ENCODE peak calls at places on chromosomes 13 and 19, in five cellular contexts. One of them, this sample, is unnamed.

GRCh38 chr13:22049384-22049783 is 378.5 kb downstream of the FGF9 start:
- DNase-seq in astrocyte of the cerebellum: no peak
- DNase-seq in stomach: no peak
- DNase-seq in frontal cortex: no peak
- DNase-seq in NCI-H146: no peak
- DNase-seq in this sample: no peak

GRCh38 chr19:37867831-37868230 is 38.6 kb downstream of the WDR87 start:
- DNase-seq in astrocyte of the cerebellum: no peak
- DNase-seq in stomach: no peak
- DNase-seq in frontal cortex: no peak
- DNase-seq in NCI-H146: no peak
- DNase-seq in this sample: no peak

GRCh38 chr13:113814435-113814821 is 49.4 kb downstream of the GAS6 start:
- DNase-seq in astrocyte of the cerebellum: peak
- DNase-seq in stomach: no peak
- DNase-seq in frontal cortex: no peak
- DNase-seq in NCI-H146: no peak
- DNase-seq in this sample: no peak

GRCh38 chr19:9309974-9310446 is 372 bp upstream of the ZNF699 start:
- DNase-seq in astrocyte of the cerebellum: peak
- DNase-seq in stomach: peak
- DNase-seq in frontal cortex: peak
- DNase-seq in NCI-H146: peak
- DNase-seq in this sample: peak

GRCh38 chr19:1770866-1771576 is 17.7 kb downstream of the ONECUT3 start:
- DNase-seq in astrocyte of the cerebellum: no peak
- DNase-seq in stomach: no peak
- DNase-seq in frontal cortex: no peak
- DNase-seq in NCI-H146: no peak
- DNase-seq in this sample: no peak

GRCh38 chr13:103730407-103730806 is 664.2 kb upstream of the SLC10A2 start:
- DNase-seq in astrocyte of the cerebellum: no peak
- DNase-seq in stomach: no peak
- DNase-seq in frontal cortex: no peak
- DNase-seq in NCI-H146: no peak
- DNase-seq in this sample: no peak

GRCh38 chr19:36488816-36489138 is 584 bp downstream of the ZNF566 start:
- DNase-seq in astrocyte of the cerebellum: no peak
- DNase-seq in stomach: no peak
- DNase-seq in frontal cortex: peak
- DNase-seq in NCI-H146: peak
- DNase-seq in this sample: no peak

GRCh38 chr19:49119411-49120324 is at the start of gene PPFIA3:
- DNase-seq in astrocyte of the cerebellum: no peak
- DNase-seq in stomach: peak
- DNase-seq in frontal cortex: peak
- DNase-seq in NCI-H146: peak
- DNase-seq in this sample: peak

GRCh38 chr13:111480976-111481375 is 160.5 kb downstream of the TEX29 start:
- DNase-seq in astrocyte of the cerebellum: no peak
- DNase-seq in stomach: peak
- DNase-seq in frontal cortex: no peak
- DNase-seq in NCI-H146: peak
- DNase-seq in this sample: no peak

GRCh38 chr13:91228083-91228482 is 119.4 kb upstream of the MIR17HG start:
- DNase-seq in astrocyte of the cerebellum: no peak
- DNase-seq in stomach: no peak
- DNase-seq in frontal cortex: no peak
- DNase-seq in NCI-H146: no peak
- DNase-seq in this sample: no peak

GRCh38 chr19:56538254-56538760 is 441 bp upstream of the ZFP28 start:
- DNase-seq in astrocyte of the cerebellum: peak
- DNase-seq in stomach: peak
- DNase-seq in frontal cortex: peak
- DNase-seq in NCI-H146: peak
- DNase-seq in this sample: peak

GRCh38 chr13:40187324-40187795 is 479.1 kb downstream of the FOXO1 start:
- DNase-seq in astrocyte of the cerebellum: no peak
- DNase-seq in stomach: no peak
- DNase-seq in frontal cortex: no peak
- DNase-seq in NCI-H146: peak
- DNase-seq in this sample: no peak

GRCh38 chr13:107650081-107650701 is 565.1 kb downstream of the LIG4 start:
- DNase-seq in astrocyte of the cerebellum: peak
- DNase-seq in stomach: peak
- DNase-seq in frontal cortex: no peak
- DNase-seq in NCI-H146: peak
- DNase-seq in this sample: peak

GRCh38 chr19:8641221-8641907 is 10.9 kb downstream of the NFILZ start:
- DNase-seq in astrocyte of the cerebellum: no peak
- DNase-seq in stomach: no peak
- DNase-seq in frontal cortex: no peak
- DNase-seq in NCI-H146: no peak
- DNase-seq in this sample: no peak

GRCh38 chr19:44863990-44864389 is 17.9 kb downstream of the NECTIN2 start:
- DNase-seq in astrocyte of the cerebellum: no peak
- DNase-seq in stomach: no peak
- DNase-seq in frontal cortex: no peak
- DNase-seq in NCI-H146: no peak
- DNase-seq in this sample: no peak

GRCh38 chr19:45179063-45179847 is 671 bp downstream of the BLOC1S3 start:
- DNase-seq in astrocyte of the cerebellum: no peak
- DNase-seq in stomach: peak
- DNase-seq in frontal cortex: peak
- DNase-seq in NCI-H146: peak
- DNase-seq in this sample: peak

GRCh38 chr19:10104130-10104513 is 1.6 kb upstream of the ANGPTL6 start:
- DNase-seq in astrocyte of the cerebellum: no peak
- DNase-seq in stomach: no peak
- DNase-seq in frontal cortex: no peak
- DNase-seq in NCI-H146: no peak
- DNase-seq in this sample: no peak

GRCh38 chr19:6876790-6877189 is 10.6 kb upstream of the ADGRE1 start:
- DNase-seq in astrocyte of the cerebellum: no peak
- DNase-seq in stomach: no peak
- DNase-seq in frontal cortex: no peak
- DNase-seq in NCI-H146: no peak
- DNase-seq in this sample: no peak

GRCh38 chr13:112941349-112941748 is 27.7 kb upstream of the MCF2L start:
- DNase-seq in astrocyte of the cerebellum: no peak
- DNase-seq in stomach: peak
- DNase-seq in frontal cortex: no peak
- DNase-seq in NCI-H146: peak
- DNase-seq in this sample: no peak

GRCh38 chr13:44271915-44272341 is 101.7 kb upstream of the SERP2 start:
- DNase-seq in astrocyte of the cerebellum: no peak
- DNase-seq in stomach: no peak
- DNase-seq in frontal cortex: no peak
- DNase-seq in NCI-H146: peak
- DNase-seq in this sample: no peak

GRCh38 chr13:104954210-104954609 is 1581.3 kb downstream of the EFNB2 start:
- DNase-seq in astrocyte of the cerebellum: no peak
- DNase-seq in stomach: no peak
- DNase-seq in frontal cortex: no peak
- DNase-seq in NCI-H146: no peak
- DNase-seq in this sample: no peak

GRCh38 chr13:52711277-52711676 is 28.3 kb downstream of the CNMD start:
- DNase-seq in astrocyte of the cerebellum: no peak
- DNase-seq in stomach: no peak
- DNase-seq in frontal cortex: no peak
- DNase-seq in NCI-H146: no peak
- DNase-seq in this sample: peak